ENCODE peak calls at places on chromosome 14, in nine cellular contexts. One of them, this sample, is unnamed.
A peak's percentile ranks its signal among the peaks of the same experiment; 100 is the strongest.

GRCh38 chr14:61505815-61506809 is 184.7 kb downstream of the PRKCH start:
- DNase-seq in DMS53: no peak
- DNase-seq in lower lobe of right lung: no peak
- DNase-seq in endothelial cell: no peak
- DNase-seq in BJ: no peak
- DNase-seq in activated naive CD8-positive, alpha-beta T cell treated with anti-CD3 and anti-CD28 coated beads, Interleukin-2, amount 50 U/mL, for 24 hours: peak; percentile 52
- DNase-seq in adipocyte: no peak
- DNase-seq in foreskin fibroblast: no peak
- DNase-seq in activated CD8-positive, alpha-beta memory T cell treated with anti-CD3 and anti-CD28 coated beads for 4 hours: no peak
- DNase-seq in this sample: no peak

GRCh38 chr14:100882026-100882967 is 21.2 kb downstream of the RTL1 start:
- DNase-seq in DMS53: no peak
- DNase-seq in lower lobe of right lung: peak; percentile 36
- DNase-seq in endothelial cell: no peak
- DNase-seq in BJ: no peak
- DNase-seq in activated naive CD8-positive, alpha-beta T cell treated with anti-CD3 and anti-CD28 coated beads, Interleukin-2, amount 50 U/mL, for 24 hours: no peak
- DNase-seq in adipocyte: no peak
- DNase-seq in foreskin fibroblast: no peak
- DNase-seq in activated CD8-positive, alpha-beta memory T cell treated with anti-CD3 and anti-CD28 coated beads for 4 hours: no peak
- DNase-seq in this sample: no peak

GRCh38 chr14:104554088-104554607 is 25.4 kb upstream of the C14orf180 start:
- DNase-seq in DMS53: no peak
- DNase-seq in lower lobe of right lung: peak; percentile 38
- DNase-seq in endothelial cell: no peak
- DNase-seq in BJ: no peak
- DNase-seq in activated naive CD8-positive, alpha-beta T cell treated with anti-CD3 and anti-CD28 coated beads, Interleukin-2, amount 50 U/mL, for 24 hours: no peak
- DNase-seq in adipocyte: no peak
- DNase-seq in foreskin fibroblast: no peak
- DNase-seq in activated CD8-positive, alpha-beta memory T cell treated with anti-CD3 and anti-CD28 coated beads for 4 hours: no peak
- DNase-seq in this sample: no peak

GRCh38 chr14:100340454-100340813 is 17.3 kb downstream of the SLC25A47 start:
- DNase-seq in DMS53: no peak
- DNase-seq in lower lobe of right lung: no peak
- DNase-seq in endothelial cell: no peak
- DNase-seq in BJ: no peak
- DNase-seq in activated naive CD8-positive, alpha-beta T cell treated with anti-CD3 and anti-CD28 coated beads, Interleukin-2, amount 50 U/mL, for 24 hours: peak; percentile 0
- DNase-seq in adipocyte: no peak
- DNase-seq in foreskin fibroblast: no peak
- DNase-seq in activated CD8-positive, alpha-beta memory T cell treated with anti-CD3 and anti-CD28 coated beads for 4 hours: no peak
- DNase-seq in this sample: no peak

GRCh38 chr14:30298266-30298795 is 260.6 kb upstream of the G2E3 start:
- DNase-seq in DMS53: no peak
- DNase-seq in lower lobe of right lung: no peak
- DNase-seq in endothelial cell: no peak
- DNase-seq in BJ: no peak
- DNase-seq in activated naive CD8-positive, alpha-beta T cell treated with anti-CD3 and anti-CD28 coated beads, Interleukin-2, amount 50 U/mL, for 24 hours: no peak
- DNase-seq in adipocyte: peak; percentile 59
- DNase-seq in foreskin fibroblast: no peak
- DNase-seq in activated CD8-positive, alpha-beta memory T cell treated with anti-CD3 and anti-CD28 coated beads for 4 hours: no peak
- DNase-seq in this sample: peak; percentile 69

GRCh38 chr14:38790916-38791315 is 312.1 kb downstream of the SEC23A start:
- DNase-seq in DMS53: no peak
- DNase-seq in lower lobe of right lung: no peak
- DNase-seq in endothelial cell: no peak
- DNase-seq in BJ: no peak
- DNase-seq in activated naive CD8-positive, alpha-beta T cell treated with anti-CD3 and anti-CD28 coated beads, Interleukin-2, amount 50 U/mL, for 24 hours: no peak
- DNase-seq in adipocyte: no peak
- DNase-seq in foreskin fibroblast: no peak
- DNase-seq in activated CD8-positive, alpha-beta memory T cell treated with anti-CD3 and anti-CD28 coated beads for 4 hours: no peak
- DNase-seq in this sample: no peak

GRCh38 chr14:96839251-96839650 is 42.1 kb downstream of the VRK1 start:
- DNase-seq in DMS53: no peak
- DNase-seq in lower lobe of right lung: no peak
- DNase-seq in endothelial cell: no peak
- DNase-seq in BJ: no peak
- DNase-seq in activated naive CD8-positive, alpha-beta T cell treated with anti-CD3 and anti-CD28 coated beads, Interleukin-2, amount 50 U/mL, for 24 hours: no peak
- DNase-seq in adipocyte: no peak
- DNase-seq in foreskin fibroblast: no peak
- DNase-seq in activated CD8-positive, alpha-beta memory T cell treated with anti-CD3 and anti-CD28 coated beads for 4 hours: no peak
- DNase-seq in this sample: no peak

GRCh38 chr14:76133103-76133502 is 18.6 kb upstream of the GPATCH2L start:
- DNase-seq in DMS53: peak; percentile 3
- DNase-seq in lower lobe of right lung: no peak
- DNase-seq in endothelial cell: peak; percentile 51
- DNase-seq in BJ: no peak
- DNase-seq in activated naive CD8-positive, alpha-beta T cell treated with anti-CD3 and anti-CD28 coated beads, Interleukin-2, amount 50 U/mL, for 24 hours: no peak
- DNase-seq in adipocyte: peak; percentile 46
- DNase-seq in foreskin fibroblast: peak; percentile 65
- DNase-seq in activated CD8-positive, alpha-beta memory T cell treated with anti-CD3 and anti-CD28 coated beads for 4 hours: no peak
- DNase-seq in this sample: no peak

GRCh38 chr14:100673085-100673806 is 53.4 kb upstream of the DLK1 start:
- DNase-seq in DMS53: peak; percentile 79
- DNase-seq in lower lobe of right lung: peak; percentile 66
- DNase-seq in endothelial cell: peak; percentile 23
- DNase-seq in BJ: no peak
- DNase-seq in activated naive CD8-positive, alpha-beta T cell treated with anti-CD3 and anti-CD28 coated beads, Interleukin-2, amount 50 U/mL, for 24 hours: no peak
- DNase-seq in adipocyte: no peak
- DNase-seq in foreskin fibroblast: no peak
- DNase-seq in activated CD8-positive, alpha-beta memory T cell treated with anti-CD3 and anti-CD28 coated beads for 4 hours: no peak
- DNase-seq in this sample: peak; percentile 100

GRCh38 chr14:58637391-58638230 is at the start of gene DACT1:
- DNase-seq in DMS53: peak; percentile 59
- DNase-seq in lower lobe of right lung: peak; percentile 60
- DNase-seq in endothelial cell: peak; percentile 54
- DNase-seq in BJ: no peak
- DNase-seq in activated naive CD8-positive, alpha-beta T cell treated with anti-CD3 and anti-CD28 coated beads, Interleukin-2, amount 50 U/mL, for 24 hours: peak; percentile 45
- DNase-seq in adipocyte: peak; percentile 95
- DNase-seq in foreskin fibroblast: peak; percentile 83
- DNase-seq in activated CD8-positive, alpha-beta memory T cell treated with anti-CD3 and anti-CD28 coated beads for 4 hours: peak; percentile 10
- DNase-seq in this sample: peak; percentile 96

GRCh38 chr14:64880382-64881121 is 845 bp upstream of the SPTB start:
- DNase-seq in DMS53: peak; percentile 85
- DNase-seq in lower lobe of right lung: peak; percentile 56
- DNase-seq in endothelial cell: peak; percentile 55
- DNase-seq in BJ: no peak
- DNase-seq in activated naive CD8-positive, alpha-beta T cell treated with anti-CD3 and anti-CD28 coated beads, Interleukin-2, amount 50 U/mL, for 24 hours: peak; percentile 70
- DNase-seq in adipocyte: peak; percentile 44
- DNase-seq in foreskin fibroblast: peak; percentile 47
- DNase-seq in activated CD8-positive, alpha-beta memory T cell treated with anti-CD3 and anti-CD28 coated beads for 4 hours: peak; percentile 16
- DNase-seq in this sample: peak; percentile 88

GRCh38 chr14:71618047-71618446 is 314.2 kb upstream of the RGS6 start:
- DNase-seq in DMS53: no peak
- DNase-seq in lower lobe of right lung: no peak
- DNase-seq in endothelial cell: no peak
- DNase-seq in BJ: no peak
- DNase-seq in activated naive CD8-positive, alpha-beta T cell treated with anti-CD3 and anti-CD28 coated beads, Interleukin-2, amount 50 U/mL, for 24 hours: no peak
- DNase-seq in adipocyte: no peak
- DNase-seq in foreskin fibroblast: no peak
- DNase-seq in activated CD8-positive, alpha-beta memory T cell treated with anti-CD3 and anti-CD28 coated beads for 4 hours: no peak
- DNase-seq in this sample: peak; percentile 23

GRCh38 chr14:63267171-63267570 is 51.6 kb downstream of the GPHB5 start:
- DNase-seq in DMS53: no peak
- DNase-seq in lower lobe of right lung: no peak
- DNase-seq in endothelial cell: no peak
- DNase-seq in BJ: no peak
- DNase-seq in activated naive CD8-positive, alpha-beta T cell treated with anti-CD3 and anti-CD28 coated beads, Interleukin-2, amount 50 U/mL, for 24 hours: no peak
- DNase-seq in adipocyte: no peak
- DNase-seq in foreskin fibroblast: no peak
- DNase-seq in activated CD8-positive, alpha-beta memory T cell treated with anti-CD3 and anti-CD28 coated beads for 4 hours: no peak
- DNase-seq in this sample: no peak